ENCODE peak calls at places on chromosomes 1 and 21, in seven cellular contexts. L is midbrain, M is bronchial epithelial cell, S is NCI-H510A treated with DMSO at 0.1 percent for 48 hours, Y is GM20000, F is retina, E is cardiac muscle cell. T is an unnamed sample.

GRCh38 chr1:64163972-64164371 is 39.5 kb upstream of the UBE2U start:
- DNase-seq in E (peak), Y (no peak), M (peak), F (no peak), S (no peak), L (peak), T (no peak)

GRCh38 chr21:44614161-44614631 is 2.3 kb downstream of the KRTAP10-8 start:
- DNase-seq in M (no peak), F (no peak), E (no peak), S (no peak), Y (no peak), L (no peak), T (no peak)

GRCh38 chr1:229756666-229757065 is 130.6 kb downstream of the URB2 start:
- DNase-seq in L (no peak), Y (no peak), F (no peak), M (peak), S (no peak), E (peak), T (no peak)

GRCh38 chr1:2379733-2380404 is 11.5 kb downstream of the MORN1 start:
- DNase-seq in F (no peak), M (no peak), L (no peak), E (no peak), Y (no peak), S (no peak), T (no peak)

GRCh38 chr1:95028954-95029353 is 43.8 kb downstream of the ALG14 start:
- DNase-seq in F (no peak), E (no peak), S (no peak), M (no peak), L (no peak), Y (no peak), T (no peak)

GRCh38 chr1:1356796-1357401 is 1.5 kb downstream of the MXRA8 start:
- DNase-seq in L (no peak), S (no peak), E (no peak), M (no peak), F (peak), Y (no peak), T (no peak)

GRCh38 chr1:168894397-168894796 is 165.4 kb upstream of the DPT start:
- DNase-seq in E (no peak), Y (no peak), S (no peak), M (no peak), L (no peak), F (no peak), T (no peak)

GRCh38 chr1:180643693-180644092 is 11.9 kb downstream of the XPR1 start:
- DNase-seq in E (peak), Y (no peak), S (no peak), F (no peak), L (peak), M (no peak), T (no peak)

GRCh38 chr1:46592846-46593245 is 11.2 kb downstream of the MKNK1 start:
- DNase-seq in E (no peak), F (no peak), L (no peak), S (no peak), Y (no peak), M (no peak), T (no peak)

GRCh38 chr1:98881911-98882310 is 122.8 kb downstream of the PLPPR5 start:
- DNase-seq in E (no peak), L (no peak), Y (no peak), S (no peak), M (no peak), F (no peak), T (no peak)

GRCh38 chr1:44676484-44677200 is 2.1 kb downstream of the ARMH1 start:
- DNase-seq in S (no peak), E (peak), F (no peak), M (peak), L (no peak), Y (no peak), T (no peak)

GRCh38 chr1:201676061-201676644 is 137.2 kb downstream of the NAV1 start:
- DNase-seq in S (no peak), F (no peak), M (no peak), L (no peak), Y (no peak), E (peak), T (no peak)

GRCh38 chr1:113972954-113973353 is 6.3 kb upstream of the OLFML3 start:
- DNase-seq in M (no peak), L (no peak), Y (no peak), F (no peak), E (no peak), S (no peak), T (no peak)

GRCh38 chr1:67534627-67535065 is 104.4 kb upstream of the SERBP1 start:
- DNase-seq in E (peak), Y (no peak), S (peak), F (no peak), M (peak), L (no peak), T (no peak)

GRCh38 chr21:26788783-26789182 is 56.4 kb downstream of the ADAMTS1 start:
- DNase-seq in L (no peak), Y (no peak), S (no peak), E (peak), F (no peak), M (no peak), T (peak)

GRCh38 chr1:204130178-204130577 is 21.7 kb downstream of the ETNK2 start:
- DNase-seq in M (no peak), F (no peak), L (no peak), Y (no peak), S (no peak), E (no peak), T (no peak)

GRCh38 chr1:182347019-182347418 is 44.6 kb downstream of the GLUL start:
- DNase-seq in L (no peak), S (no peak), E (no peak), F (no peak), Y (no peak), M (no peak), T (no peak)

GRCh38 chr1:31712041-31712440 is 8.2 kb upstream of the COL16A1 start:
- DNase-seq in F (no peak), M (no peak), L (no peak), Y (no peak), E (peak), S (no peak), T (no peak)

GRCh38 chr1:177905686-177906085 is 64.2 kb downstream of the SEC16B start:
- DNase-seq in S (no peak), M (no peak), L (no peak), F (no peak), E (no peak), Y (no peak), T (no peak)

GRCh38 chr21:35048706-35049617 is at the start of gene RUNX1:
- DNase-seq in E (peak), S (no peak), M (peak), Y (peak), L (peak), F (no peak), T (no peak)

GRCh38 chr1:26022994-26023393 is 1.4 kb downstream of the EXTL1 start:
- DNase-seq in S (no peak), Y (no peak), M (no peak), F (no peak), L (no peak), E (no peak), T (no peak)

GRCh38 chr1:14190508-14190907 is 408.0 kb upstream of the KAZN start:
- DNase-seq in L (no peak), E (no peak), M (peak), Y (no peak), S (peak), F (no peak), T (peak)

GRCh38 chr1:230708631-230709580 is 5.0 kb downstream of the AGT start:
- DNase-seq in M (peak), Y (no peak), S (no peak), E (peak), L (peak), F (no peak), T (no peak)

GRCh38 chr1:43435146-43436145 is 18.3 kb downstream of the HYI start:
- DNase-seq in E (peak), S (no peak), M (no peak), L (peak), F (no peak), Y (no peak), T (no peak)

T was measured in ureter.